ENCODE peak calls at places on chromosomes 5 and 9, in four cellular contexts. C is GM12878, P is K562, Y is SK-N-SH. B is an unnamed sample.

GRCh38 chr5:55600536-55601208 is 65.9 kb upstream of the PLPP1 start:
- DNase-seq in Y (peak), C (no peak), P (no peak), B (no peak)

GRCh38 chr5:170429014-170429413 is 39.8 kb upstream of the KCNMB1 start:
- DNase-seq in Y (peak), P (no peak), C (no peak), B (no peak)

GRCh38 chr9:133400292-133400691 is 17.5 kb downstream of the REXO4 start:
- DNase-seq in Y (no peak), C (no peak), P (no peak), B (no peak)

GRCh38 chr5:113240032-113240431 is 194.8 kb downstream of the TSSK1B start:
- DNase-seq in Y (no peak), C (no peak), P (no peak), B (no peak)

GRCh38 chr9:124574944-124575343 is 67.7 kb upstream of the NR5A1 start:
- DNase-seq in C (no peak), Y (no peak), P (no peak), B (no peak)

GRCh38 chr5:14665949-14666741 is 1.6 kb downstream of the OTULIN start:
- DNase-seq in C (no peak), P (peak), Y (peak), B (no peak)

GRCh38 chr5:65483474-65484346 is 2.0 kb upstream of the ADAMTS6 start:
- DNase-seq in P (no peak), C (peak), Y (peak), B (no peak)

GRCh38 chr9:100667448-100667847 is 89.6 kb downstream of the CAVIN4 start:
- DNase-seq in P (no peak), C (no peak), Y (no peak), B (no peak)

DNA sequence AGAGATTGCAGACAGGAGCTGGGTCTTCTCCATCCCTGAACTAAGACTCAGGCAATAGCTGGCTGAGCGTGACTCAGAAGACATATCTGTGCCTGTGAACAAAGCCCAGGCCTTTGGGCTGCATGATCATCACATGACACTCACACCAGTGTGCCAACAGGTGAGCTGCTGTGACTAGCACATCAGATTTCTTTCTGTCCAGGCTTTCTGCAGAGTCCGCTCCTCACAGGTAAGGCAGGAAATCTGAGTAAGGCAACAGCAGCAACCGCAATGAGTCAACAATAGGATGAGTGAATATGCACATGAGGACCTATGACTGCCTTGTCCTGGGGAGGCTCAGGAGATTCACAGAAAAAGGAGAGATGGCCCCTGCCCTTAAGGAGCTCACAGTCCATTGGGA is 293.6 kb downstream of the ACTL7B start:
- DNase-seq in Y (no peak), C (no peak), P (no peak), B (no peak)
- TF ChIP-seq USF1 in Y (no peak), C (no peak), P (no peak), B (no peak)

GRCh38 chr9:127520941-127521918 is 69.9 kb downstream of the LRSAM1 start:
- DNase-seq in P (no peak), C (no peak), Y (no peak), B (peak)
- TF ChIP-seq USF1 in P (no peak), C (no peak), Y (no peak), B (no peak)

GRCh38 chr5:158483202-158483870 is 616.4 kb downstream of the EBF1 start:
- DNase-seq in P (no peak), Y (no peak), C (no peak), B (no peak)
- TF ChIP-seq USF1 in P (no peak), Y (no peak), C (no peak), B (no peak)

GRCh38 chr9:104805441-104805840 is 41.5 kb downstream of the NIPSNAP3B start:
- DNase-seq in P (no peak), C (no peak), Y (no peak), B (no peak)
- TF ChIP-seq USF1 in P (no peak), C (no peak), Y (no peak), B (no peak)

GRCh38 chr5:67680109-67680508 is 483.5 kb upstream of the CD180 start:
- DNase-seq in Y (no peak), C (no peak), P (no peak), B (no peak)
- TF ChIP-seq USF1 in Y (no peak), C (no peak), P (no peak), B (no peak)